ENCODE peak calls at places on chromosomes 1 and 21, in seven cellular contexts. Q is HTR-8/SVneo, V is astrocyte of the hippocampus, M is PC-3, F is NCI-H446, T is head of caudate nucleus, Y is SHP77. R is an unnamed sample.

GRCh38 chr1:201500670-201501120 is 6.2 kb downstream of the CSRP1 start:
- DNase-seq in Q (no peak), V (peak), M (no peak), F (no peak), T (no peak), Y (no peak), R (no peak)

GRCh38 chr1:203668401-203668800 is 41.8 kb downstream of the ATP2B4 start:
- DNase-seq in Q (no peak), V (no peak), M (no peak), F (no peak), T (no peak), Y (no peak), R (no peak)

GRCh38 chr1:150507912-150508864 is at the start of gene ECM1:
- DNase-seq in Q (peak), V (peak), M (peak), F (no peak), T (peak), Y (peak), R (no peak)

GRCh38 chr1:194043984-194044755 is 857.8 kb upstream of the B3GALT2 start:
- DNase-seq in Q (no peak), V (no peak), M (peak), F (no peak), T (no peak), Y (no peak), R (no peak)

GRCh38 chr1:162922196-162922595 is 61.2 kb upstream of the CCDC190 start:
- DNase-seq in Q (no peak), V (peak), M (peak), F (no peak), T (no peak), Y (no peak), R (no peak)

GRCh38 chr1:206687915-206688442 is 3.3 kb downstream of the MAPKAPK2 start:
- DNase-seq in Q (no peak), V (no peak), M (no peak), F (no peak), T (no peak), Y (no peak), R (no peak)

GRCh38 chr1:116178837-116179236 is 67.6 kb downstream of the MAB21L3 start:
- DNase-seq in Q (no peak), V (no peak), M (no peak), F (no peak), T (no peak), Y (no peak), R (no peak)

GRCh38 chr1:244789731-244790130 is 45.7 kb upstream of the COX20 start:
- DNase-seq in Q (no peak), V (no peak), M (no peak), F (no peak), T (no peak), Y (no peak), R (no peak)

GRCh38 chr1:27342778-27343638 is 1.2 kb downstream of the SYTL1 start:
- DNase-seq in Q (no peak), V (no peak), M (peak), F (no peak), T (no peak), Y (peak), R (peak)

GRCh38 chr1:108972941-108973340 is 9.7 kb upstream of the CLCC1 start:
- DNase-seq in Q (no peak), V (no peak), M (no peak), F (no peak), T (no peak), Y (no peak), R (no peak)

GRCh38 chr1:228097333-228098081 is 5.6 kb downstream of the C1orf35 start:
- DNase-seq in Q (no peak), V (no peak), M (no peak), F (no peak), T (peak), Y (no peak), R (no peak)

GRCh38 chr1:180182721-180183311 is 28.1 kb downstream of the QSOX1 start:
- DNase-seq in Q (no peak), V (no peak), M (no peak), F (peak), T (no peak), Y (no peak), R (peak)

GRCh38 chr1:88683516-88683847 is 591 bp upstream of the PKN2 start:
- DNase-seq in Q (peak), V (peak), M (peak), F (peak), T (peak), Y (peak), R (peak)

GRCh38 chr1:158060001-158060400 is 66.6 kb downstream of the KIRREL1 start:
- DNase-seq in Q (no peak), V (no peak), M (no peak), F (peak), T (no peak), Y (no peak), R (no peak)

GRCh38 chr1:97337250-97338030 is 583.4 kb downstream of the DPYD start:
- DNase-seq in Q (no peak), V (peak), M (peak), F (no peak), T (no peak), Y (no peak), R (no peak)

GRCh38 chr1:18819986-18820790 is 39.3 kb downstream of the TAS1R2 start:
- DNase-seq in Q (no peak), V (no peak), M (peak), F (no peak), T (no peak), Y (no peak), R (no peak)

GRCh38 chr1:246795094-246795671 is 71.0 kb downstream of the SCCPDH start:
- DNase-seq in Q (no peak), V (no peak), M (no peak), F (no peak), T (no peak), Y (no peak), R (no peak)

GRCh38 chr1:158952416-158952815 is 21.1 kb downstream of the PYHIN1 start:
- DNase-seq in Q (no peak), V (no peak), M (no peak), F (no peak), T (no peak), Y (no peak), R (no peak)

GRCh38 chr1:99598738-99599411 is 47.0 kb upstream of the PALMD start:
- DNase-seq in Q (no peak), V (peak), M (no peak), F (no peak), T (no peak), Y (no peak), R (no peak)

GRCh38 chr1:26159113-26160039 is 497 bp downstream of the FAM110D start:
- DNase-seq in Q (no peak), V (no peak), M (no peak), F (no peak), T (no peak), Y (no peak), R (no peak)

GRCh38 chr1:98336472-98337118 is 324.9 kb upstream of the SNX7 start:
- DNase-seq in Q (no peak), V (no peak), M (no peak), F (no peak), T (no peak), Y (no peak), R (no peak)

GRCh38 chr1:44019398-44020044 is 11.7 kb downstream of the SLC6A9 start:
- DNase-seq in Q (no peak), V (no peak), M (no peak), F (peak), T (peak), Y (no peak), R (no peak)

GRCh38 chr1:100187912-100188311 is 9.9 kb upstream of the LRRC39 start:
- DNase-seq in Q (no peak), V (peak), M (no peak), F (peak), T (no peak), Y (no peak), R (no peak)

GRCh38 chr1:59316497-59317128 is 19.7 kb downstream of the FGGY start:
- DNase-seq in Q (no peak), V (peak), M (no peak), F (no peak), T (no peak), Y (no peak), R (no peak)

GRCh38 chr1:171898956-171899355 is 57.7 kb downstream of the DNM3 start:
- DNase-seq in Q (no peak), V (peak), M (no peak), F (no peak), T (peak), Y (peak), R (peak)

GRCh38 chr1:246959944-246960693 is 28.4 kb upstream of the AHCTF1 start:
- DNase-seq in Q (no peak), V (no peak), M (no peak), F (no peak), T (no peak), Y (no peak), R (no peak)

GRCh38 chr1:189779034-189779433 is 698.6 kb downstream of the BRINP3 start:
- DNase-seq in Q (no peak), V (no peak), M (no peak), F (no peak), T (no peak), Y (no peak), R (no peak)

GRCh38 chr21:38878394-38879179 is 72.9 kb downstream of the ETS2 start:
- DNase-seq in Q (no peak), V (no peak), M (no peak), F (no peak), T (no peak), Y (no peak), R (no peak)

GRCh38 chr1:87869563-87869962 is 540.9 kb downstream of the LMO4 start:
- DNase-seq in Q (peak), V (no peak), M (peak), F (no peak), T (no peak), Y (no peak), R (no peak)

GRCh38 chr1:207463021-207463420 is 8.9 kb downstream of the CR2 start:
- DNase-seq in Q (no peak), V (peak), M (peak), F (no peak), T (no peak), Y (no peak), R (no peak)

GRCh38 chr1:176943783-176944182 is 220.7 kb downstream of the ASTN1 start:
- DNase-seq in Q (no peak), V (no peak), M (no peak), F (no peak), T (no peak), Y (no peak), R (no peak)

GRCh38 chr1:8822383-8823294 is 5.2 kb upstream of the RERE start:
- DNase-seq in Q (peak), V (peak), M (peak), F (peak), T (no peak), Y (peak), R (peak)

GRCh38 chr1:28233264-28233606 is 406 bp upstream of the DNAJC8 start:
- DNase-seq in Q (no peak), V (no peak), M (no peak), F (no peak), T (no peak), Y (no peak), R (no peak)

GRCh38 chr1:160330119-160330518 is 12.9 kb downstream of the COPA start:
- DNase-seq in Q (no peak), V (no peak), M (no peak), F (no peak), T (no peak), Y (no peak), R (no peak)

GRCh38 chr1:156689960-156690672 is 12.9 kb upstream of the NES start:
- DNase-seq in Q (no peak), V (no peak), M (no peak), F (no peak), T (no peak), Y (no peak), R (no peak)

GRCh38 chr1:34906756-34907155 is 22.7 kb downstream of the DLGAP3 start:
- DNase-seq in Q (no peak), V (no peak), M (no peak), F (no peak), T (no peak), Y (no peak), R (no peak)